ENCODE peak calls at places on chromosomes 5 and 9, in eight cellular contexts. M is astrocyte, G is thoracic aorta, U is endothelial cell of umbilical vein, Z is dorsolateral prefrontal cortex, F is transverse colon, L is B cell, P is mucosa of descending colon. A is an unnamed sample.
A peak's percentile ranks its signal among the peaks of the same experiment; 100 is the strongest.

GRCh38 chr9:36137392-36138004 is 965 bp downstream of the GLIPR2 start:
- DNase-seq in M (no peak), G (no peak), U (peak; percentile 44), Z (peak; percentile 61), F (peak; percentile 31), L (no peak), P (no peak), A (no peak)

GRCh38 chr5:118791986-118792734 is 196.2 kb downstream of the DTWD2 start:
- DNase-seq in M (peak; percentile 64), G (no peak), U (peak; percentile 66), Z (no peak), F (no peak), L (peak; percentile 28), P (no peak), A (no peak)

GRCh38 chr9:70403166-70403565 is 11.3 kb downstream of the KLF9 start:
- DNase-seq in M (no peak), G (no peak), U (peak; percentile 26), Z (no peak), F (no peak), L (no peak), P (no peak), A (no peak)

GRCh38 chr5:90548069-90548593 is 10.5 kb upstream of the ADGRV1 start:
- DNase-seq in M (peak; percentile 15), G (no peak), U (no peak), Z (no peak), F (peak; percentile 74), L (no peak), P (peak; percentile 65), A (no peak)

GRCh38 chr5:139659673-139660072 is 11.5 kb downstream of the CXXC5 start:
- DNase-seq in M (no peak), G (no peak), U (peak; percentile 32), Z (no peak), F (no peak), L (no peak), P (no peak), A (no peak)

GRCh38 chr9:137397675-137398423 is 25.1 kb downstream of the EXD3 start:
- DNase-seq in M (no peak), G (no peak), U (no peak), Z (no peak), F (no peak), L (no peak), P (no peak), A (no peak)

GRCh38 chr9:96856363-96857286 is 2.3 kb upstream of the ZNF782 start:
- DNase-seq in M (peak; percentile 46), G (no peak), U (peak; percentile 63), Z (no peak), F (peak; percentile 68), L (peak; percentile 79), P (peak; percentile 77), A (no peak)

GRCh38 chr5:112551437-112552018 is 132.5 kb upstream of the EPB41L4A start:
- DNase-seq in M (peak; percentile 35), G (no peak), U (peak; percentile 67), Z (no peak), F (peak; percentile 15), L (peak; percentile 73), P (no peak), A (no peak)

GRCh38 chr5:143680672-143681259 is 131.2 kb upstream of the HMHB1 start:
- DNase-seq in M (no peak), G (no peak), U (no peak), Z (no peak), F (no peak), L (no peak), P (no peak), A (no peak)

GRCh38 chr5:76388791-76389512 is 14.1 kb upstream of the IQGAP2 start:
- DNase-seq in M (no peak), G (no peak), U (no peak), Z (no peak), F (no peak), L (no peak), P (no peak), A (no peak)

GRCh38 chr5:132195727-132196126 is 31.9 kb downstream of the P4HA2 start:
- DNase-seq in M (no peak), G (no peak), U (no peak), Z (no peak), F (no peak), L (no peak), P (no peak), A (no peak)

GRCh38 chr5:149845601-149846000 is 99.0 kb downstream of the PDE6A start:
- DNase-seq in M (no peak), G (no peak), U (no peak), Z (no peak), F (no peak), L (no peak), P (no peak), A (no peak)

GRCh38 chr5:83009408-83009807 is 67.8 kb downstream of the TMEM167A start:
- DNase-seq in M (no peak), G (no peak), U (no peak), Z (no peak), F (no peak), L (no peak), P (no peak), A (no peak)

GRCh38 chr5:112957970-112958773 is 18.4 kb upstream of the DCP2 start:
- DNase-seq in M (peak; percentile 95), G (no peak), U (peak; percentile 96), Z (peak; percentile 60), F (peak; percentile 29), L (no peak), P (peak; percentile 35), A (no peak)

GRCh38 chr9:89986190-89986589 is 381.4 kb downstream of the GADD45G start:
- DNase-seq in M (no peak), G (no peak), U (no peak), Z (no peak), F (no peak), L (no peak), P (no peak), A (no peak)

GRCh38 chr9:131552030-131552429 is 6.7 kb downstream of the PRRT1B start:
- DNase-seq in M (no peak), G (no peak), U (no peak), Z (no peak), F (no peak), L (no peak), P (no peak), A (no peak)

GRCh38 chr9:136975624-136976023 is 1.7 kb upstream of the PTGDS start:
- DNase-seq in M (no peak), G (no peak), U (no peak), Z (peak; percentile 84), F (no peak), L (no peak), P (no peak), A (no peak)

GRCh38 chr5:133681896-133682295 is 69.6 kb upstream of the FSTL4 start:
- DNase-seq in M (no peak), G (no peak), U (no peak), Z (no peak), F (no peak), L (peak; percentile 12), P (no peak), A (no peak)

GRCh38 chr9:21096172-21096900 is 18.6 kb upstream of the IFNB1 start:
- DNase-seq in M (peak; percentile 21), G (no peak), U (peak; percentile 40), Z (no peak), F (no peak), L (peak; percentile 40), P (no peak), A (no peak)

GRCh38 chr5:133848306-133848924 is 120.0 kb downstream of the C5orf15 start:
- DNase-seq in M (peak; percentile 27), G (no peak), U (no peak), Z (no peak), F (no peak), L (no peak), P (no peak), A (no peak)

GRCh38 chr9:104969116-104969515 is 41.2 kb upstream of the ABCA1 start:
- DNase-seq in M (no peak), G (no peak), U (no peak), Z (no peak), F (no peak), L (no peak), P (no peak), A (no peak)
- TF ChIP-seq CTCF in M (no peak), G (no peak), U (no peak), Z (no peak), F (no peak), L (no peak), P (no peak), A (no peak)

DNA sequence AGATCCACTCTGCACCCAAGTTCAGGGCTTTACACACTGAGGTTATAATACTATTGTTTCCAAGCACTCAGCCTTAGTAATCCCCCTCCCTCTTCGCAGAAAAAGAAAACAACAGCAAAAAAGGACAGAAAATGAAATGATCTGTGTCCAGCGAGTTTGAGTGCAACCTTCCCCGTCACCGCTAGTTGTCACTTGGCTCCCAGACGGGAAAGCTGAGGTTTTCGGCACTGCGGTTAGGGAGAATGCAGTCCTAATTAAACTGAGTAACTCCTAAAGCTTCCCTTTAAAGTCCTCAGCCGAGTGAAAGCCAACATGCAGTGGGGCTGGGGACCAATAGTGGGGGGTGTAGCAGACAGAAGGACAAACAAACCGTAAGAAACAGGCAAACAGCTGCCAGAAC is 786 bp downstream of the GLRA1 start:
- DNase-seq in M (no peak), G (no peak), U (no peak), Z (peak; percentile 63), F (no peak), L (no peak), P (no peak), A (no peak)
- TF ChIP-seq CTCF in M (peak; percentile 32), G (no peak), U (no peak), Z (peak; percentile 20), F (peak; percentile 8), L (peak; percentile 9), P (no peak), A (no peak)

DNA sequence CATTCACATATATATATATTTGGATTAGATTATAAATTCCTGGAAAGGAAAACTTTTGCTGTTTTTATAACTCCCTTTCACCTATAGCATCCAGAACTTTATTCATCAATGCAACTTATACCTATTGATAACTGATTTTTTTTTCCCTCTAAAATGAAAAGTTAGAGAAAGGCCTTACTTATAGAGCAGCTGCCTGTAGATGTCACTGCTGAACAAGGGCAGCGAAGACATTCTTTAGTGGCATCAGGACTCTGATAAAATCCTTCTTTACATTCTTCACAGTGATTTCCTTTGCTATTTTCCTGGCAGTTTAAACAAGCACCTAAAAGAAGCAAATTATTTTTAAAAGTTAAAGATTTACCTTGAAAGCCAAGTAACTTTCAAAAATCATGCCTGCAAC is 32.3 kb upstream of the CDK5RAP2 start:
- DNase-seq in M (no peak), G (no peak), U (no peak), Z (no peak), F (no peak), L (no peak), P (no peak), A (no peak)
- TF ChIP-seq CTCF in M (peak; percentile 26), G (no peak), U (no peak), Z (peak; percentile 74), F (no peak), L (no peak), P (no peak), A (no peak)

GRCh38 chr5:127400946-127401670 is 110.5 kb downstream of the MEGF10 start:
- DNase-seq in M (peak; percentile 79), G (no peak), U (no peak), Z (no peak), F (no peak), L (no peak), P (no peak), A (no peak)
- TF ChIP-seq CTCF in M (no peak), G (no peak), U (no peak), Z (no peak), F (no peak), L (no peak), P (no peak), A (no peak)

GRCh38 chr5:117760114-117760513 is 1185.5 kb upstream of the SEMA6A start:
- DNase-seq in M (no peak), G (no peak), U (no peak), Z (no peak), F (no peak), L (no peak), P (no peak), A (no peak)
- TF ChIP-seq CTCF in M (no peak), G (no peak), U (no peak), Z (no peak), F (no peak), L (no peak), P (no peak), A (no peak)